ENCODE peak calls at places on chromosomes 3 and 15, in six cellular contexts. U is pancreas, Q is brain microvascular endothelial cell, R is dorsolateral prefrontal cortex, G is Panc1, C is GM23248. L is an unnamed sample.

GRCh38 chr3:1600700-1601418 is 497.8 kb upstream of the CNTN4 start:
- DNase-seq in U (no peak), Q (no peak), R (no peak), G (no peak), C (no peak), L (no peak)

GRCh38 chr3:105355355-105356063 is 11.2 kb upstream of the ALCAM start:
- DNase-seq in U (no peak), Q (no peak), R (no peak), G (no peak), C (peak), L (no peak)

GRCh38 chr3:192887047-192887446 is 30.6 kb downstream of the MB21D2 start:
- DNase-seq in U (no peak), Q (peak), R (no peak), G (peak), C (no peak), L (no peak)

GRCh38 chr15:75677601-75678323 is 30.1 kb downstream of the SNX33 start:
- DNase-seq in U (no peak), Q (no peak), R (no peak), G (no peak), C (no peak), L (no peak)

GRCh38 chr3:151946606-151947005 is 73.2 kb downstream of the SUCNR1 start:
- DNase-seq in U (no peak), Q (no peak), R (no peak), G (no peak), C (peak), L (no peak)

GRCh38 chr3:139357899-139358298 is 14.1 kb downstream of the MRPS22 start:
- DNase-seq in U (no peak), Q (no peak), R (no peak), G (no peak), C (no peak), L (no peak)

GRCh38 chr3:108024146-108024836 is 66.5 kb downstream of the CD47 start:
- DNase-seq in U (no peak), Q (no peak), R (no peak), G (no peak), C (no peak), L (no peak)

GRCh38 chr3:168968611-168969010 is 694.9 kb downstream of the MECOM start:
- DNase-seq in U (no peak), Q (no peak), R (no peak), G (no peak), C (peak), L (no peak)

GRCh38 chr15:89167267-89168176 is 53.9 kb downstream of the RLBP1 start:
- DNase-seq in U (no peak), Q (peak), R (no peak), G (peak), C (peak), L (no peak)

GRCh38 chr3:138196023-138196422 is 8.9 kb downstream of the ARMC8 start:
- DNase-seq in U (no peak), Q (no peak), R (no peak), G (no peak), C (no peak), L (no peak)

GRCh38 chr3:159252772-159253384 is 451.0 kb downstream of the MFSD1 start:
- DNase-seq in U (no peak), Q (peak), R (no peak), G (peak), C (peak), L (no peak)

GRCh38 chr3:34779092-34779491 is 860.2 kb upstream of the ARPP21 start:
- DNase-seq in U (no peak), Q (no peak), R (no peak), G (no peak), C (no peak), L (no peak)

GRCh38 chr15:89206908-89207331 is 14.5 kb downstream of the RLBP1 start:
- DNase-seq in U (peak), Q (peak), R (peak), G (peak), C (peak), L (peak)

DNA sequence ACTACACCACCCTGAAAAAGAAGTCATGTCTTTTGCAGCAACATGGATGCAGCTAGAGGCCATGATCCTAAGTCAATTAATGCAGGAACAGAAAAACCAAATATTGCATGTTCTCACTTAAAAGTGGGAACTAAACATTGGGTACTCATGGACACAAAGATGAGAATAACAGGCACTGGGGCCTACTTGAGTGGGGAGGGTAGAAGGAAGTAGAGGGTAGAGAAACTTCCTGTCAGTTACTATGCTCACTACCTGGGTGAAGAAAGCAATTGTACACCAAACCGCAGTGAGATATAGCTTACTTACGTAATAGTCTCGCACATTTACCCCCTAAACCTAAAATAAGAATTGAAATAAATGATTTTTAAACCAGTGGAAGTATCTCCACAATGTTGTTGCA is 480.5 kb upstream of the ARRDC4 start:
- DNase-seq in U (no peak), Q (no peak), R (no peak), G (no peak), C (no peak), L (no peak)
- H3K27ac ChIP-seq in U (no peak), Q (no peak), R (no peak), G (no peak), C (no peak), L (no peak)

GRCh38 chr3:120369000-120369399 is 19.8 kb upstream of the LRRC58 start:
- DNase-seq in U (no peak), Q (no peak), R (no peak), G (no peak), C (no peak), L (no peak)
- H3K27ac ChIP-seq in U (no peak), Q (no peak), R (no peak), G (no peak), C (no peak), L (no peak)

GRCh38 chr15:68259883-68260282 is 17.7 kb upstream of the FEM1B start:
- DNase-seq in U (no peak), Q (no peak), R (no peak), G (no peak), C (no peak), L (no peak)

GRCh38 chr15:68261980-68262379 is 15.6 kb upstream of the FEM1B start:
- DNase-seq in U (no peak), Q (no peak), R (no peak), G (no peak), C (no peak), L (no peak)

GRCh38 chr15:68258684-68259083 is 18.9 kb upstream of the FEM1B start:
- DNase-seq in U (no peak), Q (no peak), R (no peak), G (no peak), C (peak), L (no peak)

GRCh38 chr15:68262514-68263356 is 14.8 kb upstream of the FEM1B start:
- DNase-seq in U (no peak), Q (no peak), R (no peak), G (no peak), C (no peak), L (no peak)

DNA sequence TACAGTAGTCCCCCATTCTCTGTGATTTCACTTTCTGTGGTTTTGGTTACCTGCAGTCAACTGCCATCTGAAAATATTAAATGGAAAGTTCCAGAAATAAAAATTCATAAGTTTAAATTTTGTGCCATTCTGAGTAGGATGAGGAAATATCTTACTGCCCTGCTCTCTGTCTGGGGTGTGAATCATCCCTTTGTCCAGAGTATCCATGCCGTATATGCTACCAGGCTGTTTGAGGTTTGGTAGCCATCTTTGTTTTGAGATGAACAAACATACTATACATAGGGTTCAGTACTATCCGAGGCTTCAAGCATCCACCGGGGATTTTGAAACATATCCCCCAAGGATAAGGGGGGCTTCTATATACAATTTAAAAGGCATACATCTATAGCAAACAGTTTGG is 16.3 kb upstream of the FEM1B start:
- DNase-seq in U (no peak), Q (no peak), R (no peak), G (no peak), C (peak), L (no peak)
- H3K27ac ChIP-seq in U (no peak), Q (no peak), R (no peak), G (no peak), C (no peak), L (no peak)

GRCh38 chr3:172685331-172686214 is 25.3 kb downstream of the NCEH1 start:
- DNase-seq in U (no peak), Q (peak), R (no peak), G (no peak), C (peak), L (no peak)
- H3K27ac ChIP-seq in U (no peak), Q (peak), R (no peak), G (peak), C (peak), L (no peak)

GRCh38 chr3:30512596-30512995 is 93.8 kb upstream of the TGFBR2 start:
- DNase-seq in U (no peak), Q (no peak), R (no peak), G (no peak), C (no peak), L (no peak)

GRCh38 chr3:30510596-30510995 is 95.8 kb upstream of the TGFBR2 start:
- DNase-seq in U (no peak), Q (peak), R (no peak), G (no peak), C (no peak), L (no peak)

GRCh38 chr3:30513374-30514152 is 92.8 kb upstream of the TGFBR2 start:
- DNase-seq in U (no peak), Q (no peak), R (no peak), G (no peak), C (no peak), L (no peak)

GRCh38 chr3:30508319-30508718 is 98.1 kb upstream of the TGFBR2 start:
- DNase-seq in U (no peak), Q (no peak), R (no peak), G (no peak), C (no peak), L (no peak)

GRCh38 chr3:30511524-30512278 is 94.7 kb upstream of the TGFBR2 start:
- DNase-seq in U (no peak), Q (peak), R (no peak), G (no peak), C (peak), L (no peak)
- H3K27ac ChIP-seq in U (no peak), Q (peak), R (no peak), G (no peak), C (peak), L (no peak)

DNA sequence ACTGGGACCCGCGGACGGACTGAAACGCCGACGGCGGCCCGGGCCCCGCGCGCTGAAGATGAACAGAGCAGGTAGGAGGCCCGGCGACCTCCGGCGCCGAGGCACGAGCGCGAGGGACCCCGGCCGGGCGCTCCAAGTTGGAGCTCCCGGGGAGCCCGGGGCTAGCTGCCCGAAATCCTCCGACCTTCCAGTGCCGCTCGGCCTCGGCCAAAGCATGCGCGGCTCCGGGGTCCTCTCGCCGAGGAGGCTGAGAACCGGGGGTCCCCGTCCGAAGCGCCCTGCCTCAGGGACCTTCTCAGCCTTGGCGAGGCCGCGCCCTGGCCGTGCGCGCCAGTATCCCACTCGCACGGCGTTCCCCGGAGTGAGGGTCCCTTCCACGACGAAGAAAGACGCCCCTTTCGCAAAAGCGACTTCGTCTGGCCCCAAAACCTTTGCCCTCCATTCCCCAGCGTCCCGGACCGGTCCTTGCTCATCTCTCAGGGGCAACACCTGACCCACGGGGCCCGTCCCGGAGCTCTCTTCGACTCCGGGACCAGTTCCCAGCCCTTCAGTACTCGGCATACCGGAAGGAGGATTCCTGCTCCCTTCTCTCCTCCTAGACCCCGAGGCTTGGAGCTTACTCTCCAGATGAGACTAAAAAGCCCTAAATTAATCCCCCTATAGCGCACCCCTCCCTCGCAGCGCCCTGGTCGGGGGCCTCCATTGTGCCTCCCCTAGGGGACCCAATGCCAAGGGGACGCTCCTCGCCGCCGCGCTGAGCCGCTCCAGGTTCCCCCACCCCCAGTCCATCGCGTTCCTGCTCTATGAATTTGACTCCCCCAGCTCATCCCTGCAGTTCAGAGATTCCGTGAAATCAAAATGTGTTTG is 7.7 kb upstream of the FGD5 start:
- DNase-seq in U (no peak), Q (no peak), R (no peak), G (no peak), C (no peak), L (no peak)
- H3K27ac ChIP-seq in U (no peak), Q (no peak), R (no peak), G (no peak), C (no peak), L (no peak)

GRCh38 chr3:179717219-179717618 is 64.4 kb downstream of the USP13 start:
- DNase-seq in U (no peak), Q (no peak), R (no peak), G (no peak), C (no peak), L (no peak)
- H3K27ac ChIP-seq in U (no peak), Q (peak), R (no peak), G (no peak), C (peak), L (no peak)

GRCh38 chr3:15014606-15015328 is 50.3 kb downstream of the MRPS25 start:
- DNase-seq in U (no peak), Q (no peak), R (no peak), G (no peak), C (no peak), L (no peak)

GRCh38 chr3:15015456-15015855 is 49.7 kb downstream of the MRPS25 start:
- DNase-seq in U (no peak), Q (peak), R (no peak), G (no peak), C (peak), L (no peak)

GRCh38 chr3:15017191-15017590 is 47.9 kb downstream of the MRPS25 start:
- DNase-seq in U (no peak), Q (no peak), R (no peak), G (no peak), C (no peak), L (no peak)
- H3K27ac ChIP-seq in U (no peak), Q (no peak), R (no peak), G (no peak), C (no peak), L (no peak)